ENCODE peak calls at places on chromosomes 2 and 18, in six cellular contexts. N, W, I, G, Z and R are unnamed samples.

GRCh38 chr18:59273936-59274928 is 978 bp upstream of the RAX start:
- DNase-seq in G (no peak), N (no peak), W (no peak), Z (no peak), I (peak), R (no peak)

GRCh38 chr2:102975996-102976636 is 214.3 kb downstream of the TMEM182 start:
- DNase-seq in W (peak), G (no peak), N (peak), I (no peak), Z (no peak), R (no peak)

GRCh38 chr2:52810460-52810859 is 957.1 kb upstream of the CHAC2 start:
- DNase-seq in Z (no peak), N (peak), W (no peak), G (no peak), I (no peak), R (no peak)

GRCh38 chr2:56015631-56016251 is 92.2 kb upstream of the EFEMP1 start:
- DNase-seq in I (no peak), W (peak), G (no peak), Z (no peak), N (no peak), R (no peak)

GRCh38 chr18:36590621-36591580 is 237.9 kb downstream of the TPGS2 start:
- DNase-seq in N (no peak), G (no peak), I (no peak), W (no peak), Z (no peak), R (no peak)

GRCh38 chr18:77114564-77115391 is 17.8 kb downstream of the MBP start:
- DNase-seq in Z (peak), W (no peak), I (peak), N (peak), G (peak), R (peak)

GRCh38 chr2:225996477-225996858 is 597.0 kb downstream of the NYAP2 start:
- DNase-seq in Z (no peak), N (peak), W (no peak), G (no peak), I (no peak), R (no peak)

GRCh38 chr2:144524190-144524957 is 4.5 kb upstream of the ZEB2 start:
- DNase-seq in I (peak), Z (peak), G (peak), N (no peak), W (peak), R (peak)

GRCh38 chr2:120444691-120445240 is 98.8 kb downstream of the INHBB start:
- DNase-seq in I (no peak), G (no peak), W (no peak), N (no peak), Z (no peak), R (no peak)

GRCh38 chr18:44725300-44726096 is 44.8 kb downstream of the SETBP1 start:
- DNase-seq in I (peak), Z (no peak), G (peak), N (peak), W (peak), R (peak)

GRCh38 chr18:46814394-46814793 is 57.5 kb upstream of the ST8SIA5 start:
- DNase-seq in G (no peak), Z (no peak), I (no peak), N (no peak), W (no peak), R (no peak)

GRCh38 chr18:42028232-42028832 is 73.3 kb downstream of the PIK3C3 start:
- DNase-seq in N (peak), W (peak), Z (no peak), I (no peak), G (no peak), R (no peak)

GRCh38 chr2:220847587-220847986 is 724.5 kb downstream of the EPHA4 start:
- DNase-seq in W (no peak), I (no peak), G (no peak), N (peak), Z (no peak), R (no peak)

GRCh38 chr18:79542876-79543750 is 136.5 kb upstream of the CTDP1 start:
- DNase-seq in W (no peak), G (peak), I (no peak), N (no peak), Z (no peak), R (no peak)

GRCh38 chr2:58313926-58314325 is 72.8 kb upstream of the FANCL start:
- DNase-seq in Z (no peak), W (no peak), G (no peak), N (no peak), I (no peak), R (no peak)

DNA sequence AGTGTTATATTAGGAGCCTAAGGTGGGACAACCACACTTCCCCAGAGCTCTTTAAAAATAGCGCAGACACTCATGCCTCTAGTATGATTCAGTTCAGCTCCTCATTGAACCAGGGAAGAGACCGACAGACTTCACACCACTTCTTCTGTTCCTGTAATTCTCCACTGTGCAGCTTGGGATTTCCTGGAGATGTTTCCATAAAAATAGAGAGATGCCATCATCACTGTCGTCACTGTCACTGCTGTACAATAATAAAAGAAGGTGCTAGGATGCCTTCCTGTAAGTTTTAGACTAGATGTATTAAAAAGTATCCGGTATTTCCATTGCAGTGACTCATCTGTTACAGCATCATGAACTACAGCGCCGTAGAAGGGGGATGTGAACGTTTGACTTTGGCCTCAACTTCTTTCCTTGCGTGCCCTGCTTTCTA is 110.9 kb downstream of the FAM210A start:
- DNase-seq in G (no peak), I (no peak), W (peak), Z (no peak), N (peak), R (no peak)
- H3K4me3 ChIP-seq in G (no peak), I (no peak), W (peak), Z (no peak), N (no peak), R (no peak)

GRCh38 chr2:136131961-136132839 is 14.3 kb upstream of the CXCR4 start:
- DNase-seq in N (no peak), I (peak), G (no peak), W (peak), Z (peak), R (no peak)
- H3K4me3 ChIP-seq in N (no peak), I (no peak), G (no peak), W (peak), Z (no peak), R (no peak)

DNA sequence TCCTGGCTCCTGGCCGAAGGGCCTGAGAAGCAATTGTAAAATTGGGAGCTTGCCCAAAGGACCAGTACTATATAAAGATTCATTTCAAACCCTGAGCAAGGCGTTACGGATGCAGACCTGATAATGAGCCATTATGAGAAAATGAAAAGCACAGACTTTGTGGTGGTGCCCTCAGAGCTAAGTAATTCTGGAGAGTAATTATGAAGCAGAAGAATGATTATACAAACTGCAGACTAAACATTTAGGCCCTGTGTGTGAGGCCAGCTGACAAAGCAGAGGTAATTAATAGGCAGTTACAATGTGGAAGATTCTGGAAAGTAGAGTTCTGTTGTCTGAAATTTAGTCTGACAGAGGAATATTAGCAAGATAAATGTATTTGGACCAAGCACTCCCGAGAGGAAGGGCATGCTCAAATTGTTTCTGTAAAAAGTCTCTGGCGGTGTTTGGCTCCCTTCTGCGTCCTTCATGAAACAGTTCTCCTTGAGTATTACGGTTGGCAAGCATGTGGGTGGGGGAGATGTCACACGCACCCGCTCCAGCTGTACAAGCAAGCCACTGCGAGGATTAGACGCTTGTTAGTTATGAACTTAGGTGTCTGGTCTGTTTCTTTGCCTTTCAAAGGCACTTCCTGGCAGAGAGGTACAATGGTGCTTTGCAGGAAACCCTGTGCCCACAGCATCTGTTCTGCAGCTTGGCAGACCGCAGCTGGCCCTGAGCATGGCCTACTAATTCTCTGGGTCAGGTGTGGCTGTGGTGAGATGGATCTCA is 45.5 kb downstream of the CDC42EP3 start:
- DNase-seq in Z (no peak), I (peak), G (peak), N (peak), W (peak), R (no peak)
- H3K4me3 ChIP-seq in Z (no peak), I (no peak), G (no peak), N (no peak), W (no peak), R (no peak)

GRCh38 chr18:1393929-1394328 is 489.3 kb downstream of the ADCYAP1 start:
- DNase-seq in I (no peak), G (no peak), W (no peak), N (no peak), Z (no peak), R (no peak)
- H3K4me3 ChIP-seq in I (no peak), G (no peak), W (no peak), N (no peak), Z (no peak), R (no peak)

DNA sequence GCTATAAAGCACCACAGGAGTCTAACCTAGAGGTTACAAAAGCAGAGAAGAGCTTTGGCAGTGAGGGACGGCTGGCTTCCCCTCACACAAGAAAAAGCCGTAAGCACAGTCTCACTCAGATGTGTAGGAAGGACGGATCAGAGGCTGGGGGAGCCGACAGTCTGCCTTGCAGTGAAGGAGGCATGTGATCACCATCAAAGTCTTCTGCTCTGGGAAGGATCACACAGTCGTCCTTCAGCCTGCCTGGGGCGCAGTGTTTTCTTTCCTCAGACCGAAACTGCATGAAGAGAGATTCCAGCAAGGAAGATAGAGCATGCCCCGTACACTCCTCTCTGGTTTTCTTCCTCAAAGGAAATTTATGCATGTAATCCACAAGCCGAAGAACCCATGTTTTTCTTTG is 24.1 kb downstream of the GATA6 start:
- DNase-seq in I (no peak), N (no peak), Z (no peak), G (no peak), W (no peak), R (no peak)
- H3K4me3 ChIP-seq in I (no peak), N (no peak), Z (peak), G (peak), W (no peak), R (no peak)

GRCh38 chr18:51169731-51170130 is 27.8 kb downstream of the MEX3C start:
- DNase-seq in N (no peak), W (no peak), G (no peak), Z (no peak), I (no peak), R (no peak)

GRCh38 chr18:51170689-51171088 is 26.8 kb downstream of the MEX3C start:
- DNase-seq in G (no peak), N (no peak), W (no peak), I (no peak), Z (no peak), R (no peak)

GRCh38 chr18:51171208-51171607 is 26.3 kb downstream of the MEX3C start:
- DNase-seq in W (no peak), G (no peak), Z (no peak), I (no peak), N (no peak), R (no peak)

GRCh38 chr18:51168960-51169662 is 28.4 kb downstream of the MEX3C start:
- DNase-seq in N (no peak), G (no peak), Z (no peak), I (no peak), W (no peak), R (no peak)

GRCh38 chr18:51171625-51172024 is 25.9 kb downstream of the MEX3C start:
- DNase-seq in N (no peak), G (no peak), Z (no peak), W (no peak), I (no peak), R (no peak)
- H3K4me3 ChIP-seq in N (no peak), G (no peak), Z (no peak), W (no peak), I (no peak), R (no peak)